ENCODE peak calls at places on chromosomes 13 and 19, in five cellular contexts. V is epithelial cell of esophagus, T is left ventricle myocardium inferior, B is heart left ventricle, S is PC-3. J is an unnamed sample.

GRCh38 chr19:46489445-46490272 is 6.0 kb downstream of the PNMA8B start:
- DNase-seq in S (no peak), B (peak; percentile 57), V (peak; percentile 29), T (peak; percentile 55), J (peak; percentile 70)

GRCh38 chr19:3881272-3882040 is 971 bp downstream of the ATCAY start:
- DNase-seq in B (no peak), V (no peak), S (no peak), T (no peak), J (no peak)

GRCh38 chr13:73922728-73923393 is 211.3 kb downstream of the KLF12 start:
- DNase-seq in B (no peak), V (no peak), T (no peak), S (peak; percentile 22), J (peak; percentile 46)

GRCh38 chr13:50069255-50069654 is 54.0 kb downstream of the KCNRG start:
- DNase-seq in B (no peak), S (no peak), T (no peak), V (no peak), J (peak; percentile 57)

GRCh38 chr13:48151766-48152165 is 56.9 kb upstream of the MED4 start:
- DNase-seq in S (no peak), T (no peak), V (no peak), B (no peak), J (no peak)

GRCh38 chr13:23928985-23929384 is 31.7 kb upstream of the C1QTNF9B start:
- DNase-seq in B (no peak), S (peak; percentile 80), V (peak; percentile 78), T (no peak), J (peak; percentile 71)

GRCh38 chr19:48630289-48631036 is 6.7 kb downstream of the DBP start:
- DNase-seq in T (peak; percentile 86), S (no peak), B (peak; percentile 85), V (peak; percentile 37), J (peak; percentile 80)

GRCh38 chr13:106372199-106373160 is 163.0 kb downstream of the EFNB2 start:
- DNase-seq in B (no peak), V (peak; percentile 51), S (no peak), T (no peak), J (peak; percentile 59)

GRCh38 chr19:30745476-30745985 is 373.3 kb downstream of the ZNF536 start:
- DNase-seq in S (no peak), V (no peak), T (no peak), B (no peak), J (no peak)

GRCh38 chr13:91291078-91291477 is 56.4 kb upstream of the MIR17HG start:
- DNase-seq in V (no peak), T (no peak), S (no peak), B (no peak), J (no peak)

GRCh38 chr13:50126378-50127016 is 111.3 kb downstream of the KCNRG start:
- DNase-seq in B (no peak), T (no peak), S (peak; percentile 20), V (peak; percentile 41), J (peak; percentile 54)

GRCh38 chr19:289651-290538 is 1.3 kb downstream of the PLPP2 start:
- DNase-seq in S (no peak), T (no peak), B (no peak), V (peak; percentile 94), J (peak; percentile 52)

GRCh38 chr19:15248106-15248505 is 15.9 kb upstream of the EPHX3 start:
- DNase-seq in T (no peak), S (no peak), V (no peak), B (no peak), J (no peak)

GRCh38 chr19:10961073-10961762 is 388 bp downstream of the SMARCA4 start:
- DNase-seq in S (peak; percentile 35), B (peak; percentile 82), V (peak; percentile 13), T (peak; percentile 73), J (peak; percentile 30)

GRCh38 chr13:48662226-48662625 is 8.5 kb downstream of the CYSLTR2 start:
- DNase-seq in T (no peak), B (no peak), S (no peak), V (peak; percentile 78), J (no peak)

GRCh38 chr19:11091343-11092153 is 2.3 kb downstream of the LDLR start:
- DNase-seq in B (peak; percentile 57), S (peak; percentile 99), V (peak; percentile 97), T (no peak), J (peak; percentile 96)

GRCh38 chr19:10431254-10431942 is 11.1 kb downstream of the PDE4A start:
- DNase-seq in T (peak; percentile 32), B (peak; percentile 27), S (peak; percentile 37), V (no peak), J (no peak)

GRCh38 chr19:10292206-10292788 is 2.5 kb downstream of the ICAM5 start:
- DNase-seq in S (peak; percentile 83), T (peak; percentile 78), V (peak; percentile 85), B (peak; percentile 70), J (peak; percentile 68)

GRCh38 chr13:99656843-99657506 is 155.7 kb downstream of the TM9SF2 start:
- DNase-seq in T (no peak), B (no peak), V (no peak), S (no peak), J (no peak)

GRCh38 chr13:43111887-43112400 is 88.6 kb downstream of the DNAJC15 start:
- DNase-seq in V (no peak), T (no peak), B (no peak), S (no peak), J (no peak)

GRCh38 chr19:19444694-19445155 is 39.2 kb downstream of the GATAD2A start:
- DNase-seq in B (no peak), S (peak; percentile 33), T (no peak), V (peak; percentile 45), J (peak; percentile 54)

GRCh38 chr19:48724796-48725753 is 5.5 kb upstream of the MAMSTR start:
- DNase-seq in B (peak; percentile 86), T (peak; percentile 52), S (peak; percentile 50), V (peak; percentile 86), J (peak; percentile 99)

GRCh38 chr13:105814902-105815250 is 720.6 kb downstream of the EFNB2 start:
- DNase-seq in T (no peak), V (no peak), B (no peak), S (no peak), J (no peak)

GRCh38 chr13:85462792-85463425 is 336.3 kb downstream of the SLITRK6 start:
- DNase-seq in B (no peak), T (no peak), V (no peak), S (no peak), J (no peak)

GRCh38 chr13:99572921-99573320 is 71.6 kb downstream of the TM9SF2 start:
- DNase-seq in V (no peak), T (no peak), B (no peak), S (no peak), J (peak; percentile 42)

GRCh38 chr19:41297628-41298326 is 12.2 kb upstream of the CCDC97 start:
- DNase-seq in V (no peak), T (no peak), S (no peak), B (no peak), J (no peak)
- TF ChIP-seq CTCF in V (no peak), T (no peak), S (no peak), B (no peak), J (no peak)

GRCh38 chr13:22931576-22931975 is 249.2 kb upstream of the SGCG start:
- DNase-seq in V (peak; percentile 19), T (no peak), B (no peak), S (no peak), J (no peak)

GRCh38 chr13:22929391-22930126 is 251.2 kb upstream of the SGCG start:
- DNase-seq in T (no peak), B (no peak), S (no peak), V (no peak), J (no peak)

GRCh38 chr13:22926176-22927007 is 254.4 kb upstream of the SGCG start:
- DNase-seq in V (peak; percentile 36), S (no peak), T (peak; percentile 82), B (peak; percentile 60), J (peak; percentile 8)

GRCh38 chr13:22927008-22927393 is 253.8 kb upstream of the SGCG start:
- DNase-seq in T (no peak), S (no peak), V (no peak), B (no peak), J (no peak)
- H3K4me3 ChIP-seq in T (peak overlapping the region; percentile 63), S (no peak overlapping the region), V (peak overlapping the region; percentile 27), B (peak overlapping the region; percentile 58), J (no peak overlapping the region)

DNA sequence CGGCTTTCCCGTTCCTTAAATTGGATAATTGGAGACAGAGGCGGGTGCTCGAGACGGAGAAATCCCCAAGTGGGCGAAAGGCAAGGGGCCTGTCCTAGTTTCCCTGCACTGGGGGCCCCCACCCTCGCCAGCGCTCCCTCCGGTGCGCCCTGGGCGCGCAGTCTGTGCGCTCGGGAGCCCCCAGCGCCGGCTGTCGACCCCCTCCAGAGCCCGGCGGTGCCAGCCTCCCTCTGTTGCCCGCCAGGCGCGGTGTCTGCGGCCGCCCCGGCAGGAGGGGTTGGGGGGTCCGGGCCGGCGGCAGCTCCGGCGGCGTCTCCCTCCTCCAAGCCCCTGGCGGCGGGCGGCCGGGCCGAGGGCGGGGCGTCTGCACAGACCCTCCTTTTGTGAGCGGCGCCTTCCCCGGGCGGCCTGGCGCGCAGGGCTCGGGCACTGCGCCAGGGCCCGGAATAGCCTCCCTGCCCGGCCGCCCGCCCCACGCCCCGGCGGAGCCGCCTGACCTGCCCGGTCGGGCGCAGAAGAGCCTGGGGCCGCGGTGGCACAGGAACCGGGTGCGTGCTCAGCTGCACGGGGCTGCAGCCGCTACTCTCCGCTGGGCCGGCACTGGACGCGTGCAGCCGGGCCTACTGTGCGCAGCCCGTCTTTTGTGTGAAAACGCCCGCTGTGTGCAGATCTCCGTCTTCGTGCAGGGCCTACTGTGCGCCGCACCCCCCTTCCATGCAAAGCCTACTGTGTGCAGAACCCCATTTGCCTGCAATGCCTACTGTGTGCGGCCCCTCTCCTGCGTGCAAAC is 13.2 kb downstream of the GADD45B start:
- DNase-seq in V (peak; percentile 40), T (peak; percentile 62), S (peak; percentile 54), B (peak; percentile 65), J (peak; percentile 51)
- TF ChIP-seq CTCF in V (no peak), T (no peak), S (no peak), B (no peak), J (no peak)

GRCh38 chr19:55285225-55285890 is 1.6 kb downstream of the BRSK1 start:
- DNase-seq in T (no peak), B (peak; percentile 53), S (no peak), V (no peak), J (no peak)

GRCh38 chr19:55284405-55285058 is 735 bp downstream of the BRSK1 start:
- DNase-seq in T (no peak), S (no peak), B (no peak), V (no peak), J (no peak)

GRCh38 chr19:55283548-55284393 is at the start of gene BRSK1:
- DNase-seq in S (peak; percentile 42), T (peak; percentile 60), B (peak; percentile 73), V (no peak), J (peak; percentile 60)

GRCh38 chr19:55289117-55289796 is 5.5 kb downstream of the BRSK1 start:
- DNase-seq in T (no peak), V (no peak), S (peak; percentile 30), B (no peak), J (no peak)

DNA sequence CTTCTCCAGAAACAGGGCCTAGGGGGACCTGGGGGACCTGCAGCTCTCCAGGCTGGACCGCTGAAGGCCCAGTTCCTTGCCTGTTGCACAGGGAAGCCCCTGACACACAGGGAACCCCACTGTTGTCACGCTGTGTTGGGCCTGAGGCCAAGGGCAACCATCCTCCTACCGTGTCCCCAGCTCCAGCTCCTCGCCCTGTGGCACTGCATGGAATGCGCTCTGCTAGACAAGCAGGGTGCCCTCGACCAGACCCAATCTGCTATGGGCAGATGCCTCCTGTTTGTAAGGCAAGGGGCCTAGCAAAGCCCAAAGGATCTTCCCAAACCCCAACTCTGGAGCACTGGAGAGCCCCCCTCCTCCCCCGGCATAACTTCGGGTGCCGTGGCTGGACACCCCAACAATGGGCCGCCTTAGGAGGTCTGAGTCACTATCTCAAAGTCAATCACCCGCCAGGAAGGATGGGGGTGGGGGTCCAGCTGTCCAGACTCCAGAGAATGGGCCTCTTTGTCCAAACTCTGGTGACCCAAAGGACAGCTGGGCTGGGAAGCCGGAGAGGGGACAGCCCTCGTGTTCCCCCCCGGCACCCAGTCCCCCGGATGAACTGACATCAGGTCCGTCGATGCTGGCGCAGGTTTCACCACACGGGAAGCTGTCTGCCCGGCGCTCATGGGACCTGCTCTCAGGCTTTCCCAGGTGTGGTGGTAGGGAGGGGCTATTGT is 3.7 kb downstream of the BRSK1 start:
- DNase-seq in B (no peak), T (no peak), V (no peak), S (no peak), J (no peak)
- H3K4me3 ChIP-seq in B (no peak overlapping the region), T (no peak overlapping the region), V (no peak overlapping the region), S (no peak overlapping the region), J (no peak overlapping the region)

J was measured in fibroblast of pulmonary artery.